ENCODE peak calls at places on chromosomes 12 and 14, in four cellular contexts. P is mucosa of descending colon, A is breast epithelium, S is Panc1. W is an unnamed sample.

GRCh38 chr14:92959761-92960680 is 37.1 kb downstream of the CHGA start:
- DNase-seq in A (no peak), P (peak; percentile 32), S (no peak), W (no peak)

GRCh38 chr14:57401501-57401900 is 11.1 kb downstream of the NAA30 start:
- DNase-seq in S (no peak), P (no peak), A (no peak), W (no peak)

GRCh38 chr14:36070056-36071043 is 106.2 kb downstream of the PTCSC3 start:
- DNase-seq in P (no peak), A (peak; percentile 56), S (peak; percentile 32), W (no peak)

GRCh38 chr12:8658361-8658760 is 4.3 kb downstream of the MFAP5 start:
- DNase-seq in A (no peak), P (no peak), S (no peak), W (no peak)

GRCh38 chr12:83198291-83198690 is 511.6 kb downstream of the TMTC2 start:
- DNase-seq in P (no peak), A (no peak), S (no peak), W (no peak)

GRCh38 chr12:1606021-1606622 is 11.7 kb upstream of the FBXL14 start:
- DNase-seq in P (peak; percentile 94), S (peak; percentile 77), A (peak; percentile 86), W (no peak)

GRCh38 chr12:93460882-93461281 is 6.4 kb upstream of the MRPL42 start:
- DNase-seq in S (no peak), A (no peak), P (no peak), W (no peak)

GRCh38 chr12:93127582-93128331 is 198.7 kb upstream of the EEA1 start:
- DNase-seq in A (no peak), S (no peak), P (no peak), W (no peak)

GRCh38 chr14:96198430-96199133 is 6.1 kb upstream of the BDKRB2 start:
- DNase-seq in A (no peak), P (no peak), S (no peak), W (no peak)

DNA sequence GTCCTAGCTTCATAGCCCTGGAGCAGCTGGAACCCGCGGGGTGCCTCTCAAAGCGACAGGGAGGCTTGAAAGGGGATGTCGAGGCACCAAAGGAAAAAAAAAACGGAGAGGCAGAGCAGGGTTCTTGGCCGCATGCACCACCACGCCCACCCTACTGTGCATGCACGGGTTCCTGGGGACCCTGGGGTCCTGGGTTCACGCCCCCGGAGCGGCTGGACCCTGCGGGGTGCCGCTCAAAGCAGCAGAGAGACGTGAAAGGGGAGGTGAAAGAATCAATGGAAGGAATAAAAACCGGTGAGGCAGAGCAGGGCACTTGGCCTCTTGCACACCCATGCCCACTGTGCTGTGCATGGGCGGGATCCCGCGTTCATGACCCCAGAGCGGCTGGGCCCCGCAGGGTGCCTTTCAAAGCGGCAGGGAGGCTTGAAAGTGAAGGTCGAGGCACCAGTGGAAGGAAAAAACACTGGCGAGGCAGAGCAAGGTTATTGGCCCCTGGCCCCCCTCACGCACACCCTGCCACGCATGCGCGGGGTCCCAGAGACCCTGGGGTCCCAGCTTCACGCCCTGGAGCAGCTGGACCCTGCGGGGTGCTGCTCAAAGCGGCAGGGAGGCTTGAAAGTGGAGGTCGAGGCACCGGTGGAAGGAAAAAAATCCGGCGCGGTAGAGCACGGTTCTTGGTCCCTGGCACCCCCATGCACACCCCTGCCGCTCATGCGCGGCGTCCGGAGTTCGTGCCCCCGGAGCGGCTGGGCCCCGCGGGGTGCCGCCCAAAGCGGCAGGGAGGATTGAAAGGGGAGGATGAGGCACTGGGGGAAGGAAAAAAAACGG is 318.5 kb downstream of the ALG10 start:
- DNase-seq in A (no peak), S (no peak), P (no peak), W (no peak)
- H3K9me3 ChIP-seq in A (peaks cover 96% of the 10 kb centered on the region), S (no peaks in the 10 kb centered on the region), P (peaks cover 100% of the 10 kb centered on the region), W (no peaks in the 10 kb centered on the region)

GRCh38 chr14:70451874-70452273 is at the start of gene ADAM21:
- DNase-seq in S (no peak), P (no peak), A (no peak), W (no peak)

GRCh38 chr14:70442750-70443149 is 9.2 kb upstream of the ADAM21 start:
- DNase-seq in A (no peak), S (no peak), P (no peak), W (no peak)

DNA sequence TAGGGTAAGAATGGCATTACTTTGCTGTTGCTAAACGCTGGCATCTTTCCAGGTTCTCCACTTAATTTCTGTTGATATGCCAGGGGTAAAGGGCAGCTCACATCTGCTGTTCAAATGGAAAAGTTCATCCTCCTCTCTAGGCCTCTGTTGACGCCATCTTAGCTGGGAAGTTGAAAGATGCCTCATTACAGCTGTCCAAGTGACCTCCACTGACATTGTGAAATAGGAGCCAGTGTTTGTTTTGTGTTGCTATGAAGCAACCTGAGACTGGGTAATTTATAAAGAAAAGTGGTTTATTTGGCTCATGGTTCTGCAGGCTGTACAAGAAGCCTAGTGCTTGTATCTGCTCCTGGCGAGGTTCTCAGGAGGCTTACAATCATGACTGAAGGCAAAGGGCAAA is 3.3 kb upstream of the ADAM21 start:
- DNase-seq in P (no peak), A (no peak), S (no peak), W (no peak)
- H3K36me3 ChIP-seq in P (no peaks in the 10 kb centered on the region), A (no peaks in the 10 kb centered on the region), S (no peaks in the 10 kb centered on the region), W (no peaks in the 10 kb centered on the region)

DNA sequence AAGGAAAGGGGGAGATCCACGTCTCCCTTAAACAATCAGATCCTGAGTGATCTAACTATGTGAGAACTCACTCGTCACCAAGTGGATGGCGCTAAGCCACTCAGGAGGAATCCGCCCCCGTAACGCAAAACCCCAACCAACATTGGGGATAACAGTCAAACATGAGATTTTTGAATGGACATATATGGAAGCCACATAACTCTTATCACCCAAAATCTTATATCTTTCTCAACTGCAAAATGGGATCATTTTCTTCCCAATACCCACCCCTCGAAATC is 698.2 kb downstream of the TMEM121 start:
- DNase-seq in A (no peak), S (no peak), P (no peak), W (no peak)
- H3K9me3 ChIP-seq in A (no peaks in the 10 kb centered on the region), S (no peaks in the 10 kb centered on the region), P (no peaks in the 10 kb centered on the region), W (no peaks in the 10 kb centered on the region)

DNA sequence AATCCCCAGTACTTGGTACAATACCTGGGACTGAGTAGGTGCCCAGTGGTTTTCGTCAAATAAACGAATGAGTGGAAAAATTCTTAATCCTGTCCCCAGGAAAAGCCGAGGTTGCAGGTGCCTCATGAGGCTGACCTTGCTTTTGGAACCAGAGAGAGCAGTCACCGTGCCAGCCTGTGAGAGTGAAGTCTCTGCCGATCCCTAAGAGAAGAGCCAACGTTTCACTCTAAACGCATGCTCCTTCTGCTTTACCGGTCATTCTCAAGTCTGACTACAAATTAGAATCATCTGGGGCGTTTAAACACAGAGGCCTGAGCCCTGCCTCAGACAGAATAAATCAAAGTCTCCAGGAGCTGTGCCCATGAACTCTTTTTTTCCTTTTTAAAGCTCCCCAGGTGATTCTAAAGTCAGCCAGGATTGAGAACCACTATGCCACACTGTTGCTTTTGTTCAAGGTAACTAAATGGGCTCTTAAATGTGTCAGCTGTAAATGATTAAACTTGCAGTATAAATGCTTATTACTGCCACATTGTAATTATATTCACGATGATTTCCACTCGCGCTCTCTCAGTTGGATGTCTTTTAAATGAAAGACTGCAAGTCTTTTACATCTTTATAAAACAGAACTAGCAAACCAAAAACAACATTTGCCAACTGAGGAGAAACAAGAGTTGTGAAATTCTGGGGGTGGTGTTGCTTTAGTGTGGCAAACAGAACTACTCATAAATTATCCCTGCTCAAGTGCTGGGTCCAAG is 26.9 kb downstream of the TCP11L2 start:
- DNase-seq in P (no peak), S (no peak), A (no peak), W (no peak)
- H3K36me3 ChIP-seq in P (no peaks in the 10 kb centered on the region), S (no peaks in the 10 kb centered on the region), A (no peaks in the 10 kb centered on the region), W (peaks cover 30% of the 10 kb centered on the region)

DNA sequence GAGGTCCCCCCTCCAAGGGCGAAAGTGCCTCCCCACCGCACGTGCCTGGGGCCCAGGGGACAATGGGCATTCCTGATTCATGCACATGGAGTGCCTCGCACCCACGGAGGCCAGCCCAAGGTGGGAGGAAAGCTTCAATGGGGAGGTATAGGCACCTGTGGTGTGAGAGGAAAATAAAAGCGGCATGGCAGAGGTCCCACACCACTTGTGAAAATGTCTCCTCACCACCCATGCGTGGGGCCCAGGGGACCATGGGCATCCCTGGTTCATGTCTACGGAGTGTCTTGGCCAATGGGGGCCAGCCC is 384.7 kb downstream of the ALG10 start:
- DNase-seq in P (no peak), S (no peak), A (peak; percentile 24), W (no peak)
- H3K9me3 ChIP-seq in P (peaks cover 100% of the 10 kb centered on the region), S (no peaks in the 10 kb centered on the region), A (peaks cover 85% of the 10 kb centered on the region), W (peaks cover 23% of the 10 kb centered on the region)

GRCh38 chr12:7066596-7066995 is 6.1 kb downstream of the C1S start:
- DNase-seq in S (no peak), A (no peak), P (no peak), W (no peak)

GRCh38 chr12:7065073-7065623 is 4.6 kb downstream of the C1S start:
- DNase-seq in S (no peak), A (no peak), P (no peak), W (no peak)

GRCh38 chr12:7068994-7069346 is 8.5 kb downstream of the C1S start:
- DNase-seq in S (no peak), P (no peak), A (no peak), W (no peak)

GRCh38 chr12:7068240-7068993 is 7.9 kb downstream of the C1S start:
- DNase-seq in A (no peak), S (no peak), P (no peak), W (no peak)

DNA sequence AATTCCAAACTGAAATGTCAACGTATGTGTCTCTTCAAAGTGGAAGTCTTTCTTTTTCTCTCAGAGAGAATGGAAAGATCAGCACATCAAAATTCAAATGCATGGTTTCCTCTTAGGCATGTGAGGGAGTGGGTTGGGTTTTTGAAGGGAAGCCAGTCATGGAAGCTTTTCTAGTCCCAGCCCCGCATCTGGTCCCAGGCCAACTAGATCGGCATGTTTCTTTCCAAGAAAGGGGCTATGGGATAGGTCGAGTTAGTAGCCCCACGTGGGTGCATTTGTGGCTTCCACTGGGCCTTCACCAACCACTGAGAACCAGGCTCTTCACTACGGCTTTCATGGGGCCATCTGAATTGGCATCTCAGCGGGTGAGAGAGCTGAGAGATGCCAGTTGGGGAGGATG is 6.6 kb downstream of the C1S start:
- DNase-seq in S (no peak), P (no peak), A (no peak), W (no peak)
- H3K36me3 ChIP-seq in S (no peaks in the 10 kb centered on the region), P (no peaks in the 10 kb centered on the region), A (no peaks in the 10 kb centered on the region), W (no peaks in the 10 kb centered on the region)

DNA sequence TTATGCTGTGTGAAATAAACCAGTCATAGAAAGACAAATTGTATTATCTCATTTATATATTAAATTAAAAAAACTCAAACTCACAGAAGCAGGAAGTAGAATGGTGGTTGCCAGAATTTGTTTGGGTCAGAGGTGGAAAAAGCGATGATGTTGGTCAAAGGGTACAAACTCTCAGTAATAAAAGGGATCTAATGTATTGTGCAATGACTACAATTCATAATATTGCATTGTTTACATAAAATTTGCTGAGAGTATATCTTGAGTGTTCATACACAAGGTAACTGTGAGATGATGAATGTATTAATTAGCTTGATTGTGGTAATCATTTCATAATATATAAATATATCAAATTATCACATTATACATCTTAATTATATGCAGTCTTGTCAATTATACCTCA is 56.7 kb downstream of the FOXG1 start:
- DNase-seq in P (no peak), A (no peak), S (no peak), W (no peak)
- H3K9me3 ChIP-seq in P (peaks cover 28% of the 10 kb centered on the region), A (no peaks in the 10 kb centered on the region), S (peaks cover 3% of the 10 kb centered on the region), W (peaks cover 11% of the 10 kb centered on the region)

GRCh38 chr14:58488550-58488949 is 61.0 kb downstream of the KIAA0586 start:
- DNase-seq in A (no peak), P (no peak), S (no peak), W (no peak)
- H3K36me3 ChIP-seq in A (peaks cover 7% of the 10 kb centered on the region), P (no peaks in the 10 kb centered on the region), S (peaks cover 3% of the 10 kb centered on the region), W (no peaks in the 10 kb centered on the region)